ENCODE peak calls at places on chromosomes 1 and 21, in eight cellular contexts. B is prostate gland, D is A549, K is cardiac muscle cell, C is heart left ventricle, J is MM.1S, Z is IMR-90, X is neuronal stem cell. S is an unnamed sample.

GRCh38 chr1:47507921-47508894 is 70.4 kb downstream of the FOXD2 start:
- DNase-seq in B (peak; percentile 27), D (no peak), K (peak; percentile 62), C (peak; percentile 60), J (no peak), Z (no peak), X (no peak), S (peak; percentile 87)

GRCh38 chr1:169426174-169426716 is 1.0 kb downstream of the CCDC181 start:
- DNase-seq in B (no peak), D (no peak), K (no peak), C (no peak), J (no peak), Z (no peak), X (no peak), S (no peak)

GRCh38 chr1:78369546-78369945 is 121.2 kb upstream of the PTGFR start:
- DNase-seq in B (no peak), D (no peak), K (no peak), C (no peak), J (no peak), Z (peak; percentile 24), X (no peak), S (no peak)

GRCh38 chr1:11979453-11979817 is 809 bp upstream of the MFN2 start:
- DNase-seq in B (no peak), D (no peak), K (no peak), C (no peak), J (no peak), Z (no peak), X (peak; percentile 5), S (peak; percentile 84)

GRCh38 chr1:230208619-230209261 is 141.7 kb downstream of the GALNT2 start:
- DNase-seq in B (no peak), D (no peak), K (peak; percentile 39), C (no peak), J (no peak), Z (no peak), X (no peak), S (no peak)

GRCh38 chr1:113515498-113515897 is 125.2 kb downstream of the MAGI3 start:
- DNase-seq in B (no peak), D (no peak), K (no peak), C (no peak), J (no peak), Z (peak; percentile 74), X (no peak), S (no peak)

GRCh38 chr1:88973520-88974137 is 18.8 kb downstream of the KYAT3 start:
- DNase-seq in B (no peak), D (peak; percentile 25), K (no peak), C (no peak), J (peak; percentile 58), Z (peak; percentile 54), X (no peak), S (no peak)

GRCh38 chr21:34743831-34744230 is 75.0 kb downstream of the CLIC6 start:
- DNase-seq in B (peak; percentile 52), D (no peak), K (no peak), C (peak; percentile 41), J (no peak), Z (peak; percentile 76), X (no peak), S (no peak)

GRCh38 chr1:6028042-6028895 is 17.4 kb upstream of the KCNAB2 start:
- DNase-seq in B (no peak), D (no peak), K (no peak), C (no peak), J (no peak), Z (peak; percentile 11), X (no peak), S (no peak)

GRCh38 chr21:45539796-45540600 is 2.2 kb downstream of the SLC19A1 start:
- DNase-seq in B (no peak), D (no peak), K (no peak), C (no peak), J (no peak), Z (no peak), X (no peak), S (peak; percentile 46)

GRCh38 chr1:33045814-33046213 is 9.1 kb upstream of the AK2 start:
- DNase-seq in B (no peak), D (no peak), K (no peak), C (no peak), J (no peak), Z (peak; percentile 52), X (no peak), S (no peak)

GRCh38 chr21:21084179-21084578 is 86.0 kb downstream of the NCAM2 start:
- DNase-seq in B (no peak), D (no peak), K (no peak), C (no peak), J (no peak), Z (peak; percentile 38), X (no peak), S (no peak)

GRCh38 chr21:31656199-31657095 is 3.0 kb upstream of the SOD1 start:
- DNase-seq in B (no peak), D (no peak), K (no peak), C (no peak), J (no peak), Z (peak; percentile 47), X (no peak), S (no peak)

GRCh38 chr1:162361349-162361748 is 15.3 kb downstream of the SPATA46 start:
- DNase-seq in B (no peak), D (no peak), K (no peak), C (no peak), J (no peak), Z (no peak), X (no peak), S (no peak)

GRCh38 chr1:55198044-55198443 is 17.1 kb downstream of the USP24 start:
- DNase-seq in B (no peak), D (no peak), K (no peak), C (no peak), J (no peak), Z (no peak), X (no peak), S (no peak)

GRCh38 chr1:55195523-55196233 is 19.5 kb downstream of the USP24 start:
- DNase-seq in B (no peak), D (no peak), K (no peak), C (no peak), J (peak; percentile 45), Z (peak; percentile 69), X (no peak), S (no peak)

GRCh38 chr1:55196433-55197035 is 18.6 kb downstream of the USP24 start:
- DNase-seq in B (no peak), D (no peak), K (no peak), C (no peak), J (no peak), Z (no peak), X (no peak), S (no peak)

GRCh38 chr1:55194851-55195250 is 20.3 kb downstream of the USP24 start:
- DNase-seq in B (no peak), D (no peak), K (no peak), C (no peak), J (no peak), Z (no peak), X (no peak), S (no peak)

GRCh38 chr1:55197106-55197505 is 18.1 kb downstream of the USP24 start:
- DNase-seq in B (no peak), D (no peak), K (no peak), C (no peak), J (no peak), Z (no peak), X (no peak), S (no peak)
- H3K27ac ChIP-seq in B (no peak overlapping the region), D (no peak overlapping the region), K (peak overlapping the region; percentile 11), C (peak overlapping the region; percentile 31), J (no peak overlapping the region), Z (no peak overlapping the region), X (no peak overlapping the region), S (no peak overlapping the region)

GRCh38 chr1:61123321-61123720 is 41.0 kb downstream of the NFIA start:
- DNase-seq in B (no peak), D (no peak), K (no peak), C (no peak), J (no peak), Z (no peak), X (no peak), S (no peak)
- H3K4me3 ChIP-seq in B (no peak overlapping the region), D (no peak overlapping the region), K (no peak overlapping the region), C (no peak overlapping the region), J (no peak overlapping the region), Z (no peak overlapping the region), X (no peak overlapping the region), S (no peak overlapping the region)

DNA sequence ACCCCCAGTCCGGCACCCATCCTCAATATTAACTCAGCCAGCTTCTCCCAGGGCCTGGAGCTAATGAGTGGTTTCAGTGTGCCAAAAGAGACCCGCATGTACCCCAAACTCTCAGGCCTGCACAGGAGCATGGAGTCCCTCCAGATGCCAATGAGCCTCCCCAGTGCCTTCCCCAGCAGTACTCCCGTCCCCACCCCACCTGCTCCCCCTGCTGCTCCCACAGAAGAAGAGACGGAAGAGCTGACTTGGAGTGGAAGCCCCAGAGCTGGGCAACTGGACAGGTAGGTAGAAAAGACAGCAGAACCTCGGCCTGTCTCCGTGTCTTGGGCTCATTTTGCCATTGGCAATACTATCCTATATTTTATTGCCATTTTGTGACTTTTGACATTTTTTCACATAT is 45.4 kb upstream of the IPO9 start:
- DNase-seq in B (no peak), D (no peak), K (no peak), C (no peak), J (no peak), Z (no peak), X (no peak), S (no peak)
- H3K27ac ChIP-seq in B (no peak overlapping the region), D (no peak overlapping the region), K (peak overlapping the region; percentile 78), C (no peak overlapping the region), J (no peak overlapping the region), Z (peak overlapping the region; percentile 22), X (no peak overlapping the region), S (no peak overlapping the region)

DNA sequence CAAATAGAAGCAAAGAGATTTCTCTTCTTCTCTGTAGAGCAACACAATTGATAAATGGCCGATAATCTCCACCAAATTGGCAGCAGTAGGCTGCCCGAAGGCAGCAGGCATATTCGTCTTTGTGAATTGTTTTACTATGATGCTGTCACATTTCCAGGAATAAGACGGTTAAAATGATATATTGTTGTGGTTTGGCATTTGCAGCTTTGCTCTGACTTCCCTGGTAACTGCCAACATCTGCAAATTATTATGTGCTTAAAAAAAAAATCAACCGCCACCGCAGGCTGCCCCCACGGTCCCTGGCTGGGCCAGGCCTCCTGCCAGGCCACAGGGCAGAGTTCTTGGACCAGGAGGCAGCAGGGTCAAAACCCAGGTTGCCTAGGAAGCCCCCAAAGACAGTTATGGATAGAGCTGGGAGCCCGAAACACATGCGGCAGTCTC is 179.3 kb downstream of the ETS2 start:
- DNase-seq in B (no peak), D (no peak), K (no peak), C (no peak), J (no peak), Z (peak; percentile 86), X (no peak), S (peak; percentile 84)
- H3K4me3 ChIP-seq in B (no peak overlapping the region), D (no peak overlapping the region), K (no peak overlapping the region), C (no peak overlapping the region), J (no peak overlapping the region), Z (no peak overlapping the region), X (no peak overlapping the region), S (no peak overlapping the region)

DNA sequence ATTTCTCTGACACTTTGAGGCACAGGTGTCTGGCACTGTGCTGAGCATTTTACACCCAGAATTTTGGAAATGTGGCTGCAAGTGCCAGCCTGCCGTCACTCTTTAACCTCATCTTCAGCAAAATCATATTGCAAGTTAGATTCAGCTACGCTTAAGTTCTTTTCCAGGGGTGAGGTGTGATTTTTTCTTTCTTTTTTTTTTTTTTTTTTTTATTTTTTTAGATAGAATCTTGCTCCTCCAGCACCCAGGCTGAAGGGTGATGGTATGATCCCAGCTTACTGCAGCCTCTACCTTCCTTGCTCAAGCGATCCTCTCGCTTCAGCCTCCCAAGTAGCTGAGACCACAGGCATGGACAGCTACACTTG is 2.5 kb upstream of the RCC2 start:
- DNase-seq in B (no peak), D (no peak), K (no peak), C (no peak), J (no peak), Z (no peak), X (no peak), S (no peak)
- H3K27ac ChIP-seq in B (no peak overlapping the region), D (peak overlapping the region; percentile 97), K (no peak overlapping the region), C (no peak overlapping the region), J (peak overlapping the region; percentile 61), Z (no peak overlapping the region), X (no peak overlapping the region), S (no peak overlapping the region)